ENCODE peak calls at places on chromosome 7, in seven cellular contexts. J is HepG2, W is A549, N is tibial nerve, M is ovary, U is stomach, Z is suprapubic skin. S is an unnamed sample.

GRCh38 chr7:26553128-26553527 is 261.5 kb downstream of the SNX10 start:
- DNase-seq in J (no peak), W (no peak), N (no peak), M (no peak), U (no peak), Z (no peak), S (no peak)

GRCh38 chr7:123600876-123601275 is 745 bp upstream of the ASB15 start:
- DNase-seq in J (no peak), W (no peak), N (no peak), M (no peak), U (no peak), Z (no peak), S (no peak)

GRCh38 chr7:45974540-45975360 is 53.7 kb upstream of the IGFBP3 start:
- DNase-seq in J (peak; percentile 31), W (peak; percentile 41), N (no peak), M (no peak), U (no peak), Z (peak; percentile 53), S (no peak)

GRCh38 chr7:44128721-44129582 is 5.6 kb upstream of the POLD2 start:
- DNase-seq in J (no peak), W (no peak), N (no peak), M (no peak), U (no peak), Z (no peak), S (no peak)

GRCh38 chr7:150324366-150324961 is 1.1 kb upstream of the ACTR3C start:
- DNase-seq in J (peak; percentile 27), W (no peak), N (no peak), M (no peak), U (no peak), Z (no peak), S (no peak)

GRCh38 chr7:138935438-138936079 is 45.6 kb downstream of the KIAA1549 start:
- DNase-seq in J (no peak), W (peak; percentile 62), N (no peak), M (no peak), U (no peak), Z (no peak), S (no peak)

GRCh38 chr7:45089314-45089891 is 634 bp upstream of the NACAD start:
- DNase-seq in J (no peak), W (peak; percentile 61), N (peak; percentile 47), M (peak; percentile 78), U (peak; percentile 61), Z (no peak), S (peak; percentile 55)

GRCh38 chr7:45223078-45223477 is 65.5 kb downstream of the RAMP3 start:
- DNase-seq in J (no peak), W (no peak), N (no peak), M (no peak), U (no peak), Z (no peak), S (no peak)

GRCh38 chr7:101059620-101059942 is 25.7 kb upstream of the TRIM56 start:
- DNase-seq in J (no peak), W (no peak), N (no peak), M (no peak), U (no peak), Z (no peak), S (no peak)
- TF ChIP-seq EP300 in J (no peak), W (no peak), N (no peak), M (no peak), U (no peak), Z (no peak), S (no peak)

DNA sequence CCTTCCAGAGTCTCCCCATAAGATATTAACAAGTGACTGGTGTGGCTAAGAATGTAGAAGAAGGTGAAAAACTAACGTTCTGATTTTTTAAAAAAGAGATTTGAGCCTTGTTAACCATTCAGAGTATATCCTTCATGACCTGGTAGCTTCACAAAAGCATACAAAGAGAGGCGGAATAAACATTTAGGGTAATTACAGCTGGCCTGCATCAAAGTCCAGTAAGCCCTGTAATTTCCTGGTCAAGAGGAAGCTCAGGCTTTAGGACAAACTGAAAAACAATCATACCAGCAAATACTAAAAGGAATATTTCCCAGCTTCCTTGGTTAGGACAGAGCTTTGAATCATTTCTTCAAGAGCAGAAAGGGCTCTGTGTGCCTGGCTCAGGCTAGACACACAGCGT is 165.2 kb downstream of the COBL start:
- DNase-seq in J (no peak), W (no peak), N (no peak), M (no peak), U (no peak), Z (no peak), S (no peak)
- H3K27ac ChIP-seq in J (no peak overlapping the region), W (no peak overlapping the region), N (no peak overlapping the region), M (no peak overlapping the region), U (no peak overlapping the region), Z (no peak overlapping the region), S (no peak overlapping the region)

DNA sequence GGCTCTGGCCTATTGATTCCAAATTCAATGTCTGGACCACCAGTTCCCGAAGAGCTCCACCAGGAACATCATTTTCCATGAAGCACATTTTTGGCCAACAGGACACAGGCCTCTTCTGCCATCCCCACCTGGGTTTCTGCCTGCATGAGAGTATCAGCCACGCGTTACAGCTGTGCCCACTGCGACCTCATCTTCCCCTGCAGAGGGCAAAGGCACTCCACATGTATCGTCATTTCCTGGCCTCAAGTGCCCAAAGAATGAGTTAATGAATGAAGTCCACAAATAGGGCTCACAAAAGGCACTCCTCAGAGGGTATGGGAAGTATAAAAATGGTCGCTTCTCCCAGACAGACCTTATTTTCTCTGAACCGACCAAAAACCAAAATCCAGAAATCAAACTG is 18.5 kb downstream of the ELMO1 start:
- DNase-seq in J (no peak), W (no peak), N (no peak), M (no peak), U (no peak), Z (no peak), S (no peak)
- TF ChIP-seq CTCF in J (no peak), W (no peak), N (no peak), M (no peak), U (no peak), Z (no peak), S (no peak)

GRCh38 chr7:126057979-126058378 is 1128.4 kb upstream of the POT1 start:
- DNase-seq in J (no peak), W (no peak), N (no peak), M (no peak), U (no peak), Z (no peak), S (no peak)
- TF ChIP-seq EP300 in J (no peak), W (no peak), N (no peak), M (no peak), U (no peak), Z (no peak), S (no peak)

GRCh38 chr7:105521731-105522458 is at the start of gene PUS7:
- DNase-seq in J (peak; percentile 76), W (peak; percentile 91), N (peak; percentile 79), M (peak; percentile 90), U (peak; percentile 90), Z (peak; percentile 89), S (peak; percentile 91)

GRCh38 chr7:105524840-105525239 is 2.8 kb upstream of the PUS7 start:
- DNase-seq in J (no peak), W (no peak), N (no peak), M (no peak), U (no peak), Z (no peak), S (no peak)

GRCh38 chr7:105519353-105519752 is 2.7 kb downstream of the PUS7 start:
- DNase-seq in J (no peak), W (no peak), N (no peak), M (no peak), U (no peak), Z (no peak), S (no peak)

DNA sequence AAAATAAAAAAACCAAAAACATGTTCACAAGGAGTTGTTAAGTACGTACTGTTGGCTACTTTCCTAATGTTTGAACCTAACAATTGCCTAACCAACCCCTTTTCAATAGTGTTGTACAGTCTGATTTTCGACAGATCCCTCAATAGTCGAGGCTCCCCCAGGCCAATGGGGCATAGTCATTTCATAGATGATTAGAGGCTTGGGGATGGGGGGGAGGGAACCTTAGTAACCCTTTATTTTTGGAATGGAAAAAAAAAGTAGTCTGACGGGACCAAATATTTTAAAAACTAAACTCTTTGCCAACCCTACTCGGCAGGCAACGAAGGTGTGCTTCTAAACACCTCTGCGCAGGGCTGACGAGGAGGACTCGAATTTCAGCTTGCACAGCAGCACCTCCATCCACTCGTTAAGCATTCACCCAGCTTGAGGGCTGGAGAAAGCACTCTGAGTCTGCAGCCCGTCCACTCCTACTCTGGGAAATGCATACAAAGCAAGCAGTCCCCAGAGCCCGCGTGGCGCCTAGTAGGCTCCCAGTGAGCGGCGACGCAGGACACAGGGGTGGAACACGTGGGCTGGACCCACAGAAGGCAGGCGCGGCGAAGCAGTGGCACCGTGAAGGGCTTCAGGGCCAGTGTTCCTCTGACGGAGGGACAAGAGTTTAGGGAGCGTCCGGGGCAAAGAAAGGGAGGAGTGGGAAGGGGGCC is 892 bp downstream of the PUS7 start:
- DNase-seq in J (peak; percentile 67), W (peak; percentile 58), N (no peak), M (no peak), U (peak; percentile 66), Z (peak; percentile 86), S (peak; percentile 61)
- H3K27ac ChIP-seq in J (peak overlapping the region; percentile 97), W (peak overlapping the region; percentile 92), N (peak overlapping the region; percentile 49), M (peak overlapping the region; percentile 88), U (peak overlapping the region; percentile 92), Z (peak overlapping the region; percentile 90), S (peak overlapping the region; percentile 91)